ENCODE peak calls at places on chromosome 7, in four cellular contexts. W is hepatocyte, H is Calu3, R is type B pancreatic cell. B is an unnamed sample.

GRCh38 chr7:1922870-1923236 is 252.8 kb downstream of the ELFN1 start:
- DNase-seq in H (no peak), R (no peak), W (no peak), B (no peak)

GRCh38 chr7:29270579-29270978 is 76.0 kb downstream of the CHN2 start:
- DNase-seq in W (no peak), R (no peak), H (no peak), B (no peak)

GRCh38 chr7:115059312-115059711 is 137.4 kb downstream of the MDFIC start:
- DNase-seq in W (no peak), H (no peak), R (no peak), B (no peak)

GRCh38 chr7:46948776-46949175 is 633.1 kb downstream of the TNS3 start:
- DNase-seq in R (no peak), H (no peak), W (no peak), B (no peak)

GRCh38 chr7:4479367-4480039 is 202.6 kb upstream of the FOXK1 start:
- DNase-seq in H (peak), W (peak), R (no peak), B (no peak)

GRCh38 chr7:36723951-36724664 is at the start of gene AOAH:
- DNase-seq in W (no peak), R (no peak), H (no peak), B (no peak)

GRCh38 chr7:1533569-1534329 is 3.2 kb downstream of the MAFK start:
- DNase-seq in W (peak), H (peak), R (no peak), B (no peak)

GRCh38 chr7:125256446-125256845 is 326.8 kb upstream of the POT1 start:
- DNase-seq in R (no peak), H (peak), W (peak), B (no peak)

GRCh38 chr7:92691578-92691977 is 101.4 kb upstream of the FAM133B start:
- DNase-seq in R (no peak), H (no peak), W (peak), B (peak)

GRCh38 chr7:33432825-33433224 is 303.5 kb downstream of the BBS9 start:
- DNase-seq in H (no peak), W (no peak), R (no peak), B (no peak)

GRCh38 chr7:47271749-47272148 is 310.2 kb downstream of the TNS3 start:
- DNase-seq in W (no peak), H (no peak), R (no peak), B (no peak)

GRCh38 chr7:129009437-129009836 is 45.5 kb downstream of the TNPO3 start:
- DNase-seq in R (no peak), W (no peak), H (no peak), B (no peak)

GRCh38 chr7:105268511-105269392 is 120.0 kb downstream of the SRPK2 start:
- DNase-seq in R (no peak), W (peak), H (no peak), B (no peak)

GRCh38 chr7:66549466-66549865 is 79.2 kb upstream of the KCTD7 start:
- DNase-seq in R (no peak), W (no peak), H (no peak), B (no peak)

DNA sequence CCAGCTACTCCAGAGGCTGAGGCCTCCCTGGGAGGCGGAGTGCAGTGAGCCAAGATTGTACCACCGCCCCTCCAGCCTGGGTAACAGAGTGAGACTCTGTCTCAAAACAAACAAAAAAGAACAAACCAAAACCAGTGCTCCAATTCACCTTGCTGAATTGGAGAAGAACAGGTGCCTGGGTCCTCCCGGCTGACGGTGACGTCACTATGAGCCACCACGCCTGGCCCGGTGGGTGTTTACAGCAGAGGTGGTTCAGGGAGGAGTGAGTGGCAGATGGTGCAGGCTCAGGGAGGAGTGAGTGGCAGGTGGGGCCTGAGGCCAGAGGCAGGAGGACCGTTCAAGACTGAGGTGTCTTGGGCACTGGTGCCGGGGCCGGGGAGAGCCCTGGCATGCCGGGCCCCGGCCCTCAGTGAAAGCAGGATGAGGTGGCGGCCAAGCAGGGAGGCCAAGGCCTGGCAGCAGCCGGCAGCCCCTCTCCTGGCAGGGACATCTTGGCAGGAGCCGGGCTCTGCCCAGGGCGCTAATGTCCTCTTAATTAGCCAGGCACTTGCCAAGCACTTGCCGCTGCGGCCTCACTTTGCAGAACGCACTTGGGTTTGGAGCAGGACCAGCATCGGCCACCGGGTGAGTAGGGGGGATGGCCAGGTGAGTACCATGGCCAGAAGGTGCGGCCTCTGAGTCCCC is 162.8 kb upstream of the TNRC18 start:
- DNase-seq in W (no peak), R (no peak), H (no peak), B (no peak)
- TF ChIP-seq CTCF in W (no peak), R (no peak), H (no peak), B (no peak)

GRCh38 chr7:40197527-40197926 is 62.7 kb downstream of the SUGCT start:
- DNase-seq in H (no peak), R (no peak), W (no peak), B (no peak)

GRCh38 chr7:40194743-40195142 is 59.9 kb downstream of the SUGCT start:
- DNase-seq in H (no peak), R (no peak), W (no peak), B (no peak)

GRCh38 chr7:40200791-40201190 is 66.0 kb downstream of the SUGCT start:
- DNase-seq in H (no peak), W (no peak), R (no peak), B (no peak)

GRCh38 chr7:40202851-40203250 is 68.0 kb downstream of the SUGCT start:
- DNase-seq in W (no peak), H (no peak), R (no peak), B (no peak)

GRCh38 chr7:40199076-40199802 is 64.4 kb downstream of the SUGCT start:
- DNase-seq in R (no peak), W (peak), H (no peak), B (no peak)
- TF ChIP-seq CTCF in R (peak), W (peak), H (no peak), B (peak)

DNA sequence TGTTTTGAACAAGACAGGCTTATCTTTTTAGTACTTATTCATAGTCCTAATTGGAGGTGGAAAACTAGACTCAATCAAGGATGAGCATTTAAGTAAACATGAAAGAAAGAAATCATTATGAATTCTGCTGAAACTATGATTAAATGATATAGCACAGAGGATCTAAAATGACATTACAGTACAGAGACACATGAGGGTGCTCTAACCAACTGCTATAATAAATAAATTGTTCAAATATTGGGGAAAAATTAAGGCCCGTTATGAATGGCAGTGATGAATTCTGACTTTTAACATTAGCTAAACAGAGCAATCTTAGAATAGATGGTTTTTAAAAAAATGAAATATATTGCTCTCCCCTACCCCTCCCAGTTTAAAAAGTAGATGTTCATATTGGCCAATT is 10.3 kb downstream of the WNT2 start:
- DNase-seq in H (no peak), W (no peak), R (no peak), B (no peak)
- TF ChIP-seq CTCF in H (peak), W (peak), R (peak), B (no peak)

GRCh38 chr7:101782886-101783285 is 34.5 kb upstream of the CUX1 start:
- DNase-seq in W (no peak), R (no peak), H (no peak), B (no peak)

GRCh38 chr7:101782476-101782875 is 35.0 kb upstream of the CUX1 start:
- DNase-seq in R (no peak), W (no peak), H (no peak), B (no peak)

GRCh38 chr7:101784275-101785127 is 32.9 kb upstream of the CUX1 start:
- DNase-seq in W (no peak), R (no peak), H (no peak), B (no peak)

GRCh38 chr7:101781384-101781783 is 36.0 kb upstream of the CUX1 start:
- DNase-seq in R (no peak), W (no peak), H (no peak), B (no peak)

DNA sequence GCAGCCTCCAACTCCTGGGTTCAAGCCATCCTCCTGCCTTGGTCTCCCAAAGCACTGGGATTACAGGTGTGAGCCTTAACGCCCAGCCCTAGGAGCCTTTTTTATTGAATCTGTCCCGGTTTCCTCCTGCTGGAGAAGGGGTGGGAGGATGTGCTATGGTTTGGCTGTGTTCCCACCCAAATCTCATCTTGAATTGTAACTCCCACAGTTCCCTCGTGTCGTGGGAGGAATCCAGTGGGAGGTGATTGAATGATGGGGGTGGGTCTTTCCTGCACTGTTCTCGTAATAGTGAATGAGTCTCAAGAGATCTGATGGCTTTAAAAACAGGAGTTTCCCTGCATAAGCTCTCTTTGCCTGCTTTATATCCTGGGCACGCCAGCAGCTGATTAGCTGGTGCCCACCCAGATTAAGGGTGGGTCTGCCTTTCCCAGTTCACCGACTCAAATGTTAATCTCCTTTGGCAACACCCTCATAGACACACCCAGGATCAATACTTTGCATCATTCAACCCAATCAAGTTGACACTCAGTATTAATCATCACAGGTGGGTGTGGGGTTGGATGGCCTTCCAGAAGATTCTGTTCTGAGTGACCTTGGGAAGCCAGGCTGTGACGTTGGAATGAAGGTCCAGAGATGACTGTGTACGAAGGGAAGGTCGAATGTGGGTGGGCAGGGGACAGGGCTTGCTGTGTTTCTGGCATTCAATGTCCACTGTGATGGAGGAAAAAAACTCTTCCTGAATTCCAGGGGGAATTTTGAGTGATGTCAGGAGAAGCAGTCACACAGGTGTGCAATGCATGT is 33.8 kb upstream of the CUX1 start:
- DNase-seq in H (no peak), W (no peak), R (no peak), B (no peak)
- TF ChIP-seq CTCF in H (no peak), W (no peak), R (no peak), B (no peak)

B was measured in endothelial cell.